ENCODE peak calls at places on chromosome 11, in five cellular contexts. Y, M, U, Q and P are unnamed samples. For H3K4me1, the result is how much of the 10 kb centered on the place peaks cover.

GRCh38 chr11:69967484-69967883 is 110.6 kb upstream of the ANO1 start:
- DNase-seq in Y (no peak), M (no peak), U (no peak), Q (no peak), P (no peak)

GRCh38 chr11:36594316-36594989 is at the start of gene IFTAP:
- DNase-seq in Y (peak), M (peak), U (peak), Q (peak), P (no peak)

GRCh38 chr11:7584910-7585309 is 71.1 kb downstream of the PPFIBP2 start:
- DNase-seq in Y (no peak), M (no peak), U (no peak), Q (no peak), P (no peak)

GRCh38 chr11:46382644-46383403 is 1.4 kb downstream of the MDK start:
- DNase-seq in Y (peak), M (no peak), U (peak), Q (no peak), P (no peak)

GRCh38 chr11:104870910-104871309 is 27.4 kb downstream of the CASP12 start:
- DNase-seq in Y (no peak), M (no peak), U (peak), Q (no peak), P (no peak)

GRCh38 chr11:31640611-31641010 is 131.0 kb downstream of the ELP4 start:
- DNase-seq in Y (no peak), M (no peak), U (no peak), Q (no peak), P (no peak)

GRCh38 chr11:77198440-77198849 is 70.4 kb downstream of the MYO7A start:
- DNase-seq in Y (peak), M (no peak), U (peak), Q (no peak), P (no peak)

GRCh38 chr11:130449246-130449990 is 973 bp downstream of the ADAMTS15 start:
- DNase-seq in Y (no peak), M (no peak), U (no peak), Q (no peak), P (no peak)

GRCh38 chr11:85423331-85423730 is 203.8 kb downstream of the DLG2 start:
- DNase-seq in Y (peak), M (no peak), U (no peak), Q (no peak), P (no peak)

GRCh38 chr11:77173494-77173893 is 45.4 kb downstream of the MYO7A start:
- DNase-seq in Y (no peak), M (no peak), U (no peak), Q (no peak), P (no peak)

GRCh38 chr11:130499828-130500227 is 51.4 kb downstream of the ADAMTS15 start:
- DNase-seq in Y (no peak), M (no peak), U (peak), Q (no peak), P (no peak)

DNA sequence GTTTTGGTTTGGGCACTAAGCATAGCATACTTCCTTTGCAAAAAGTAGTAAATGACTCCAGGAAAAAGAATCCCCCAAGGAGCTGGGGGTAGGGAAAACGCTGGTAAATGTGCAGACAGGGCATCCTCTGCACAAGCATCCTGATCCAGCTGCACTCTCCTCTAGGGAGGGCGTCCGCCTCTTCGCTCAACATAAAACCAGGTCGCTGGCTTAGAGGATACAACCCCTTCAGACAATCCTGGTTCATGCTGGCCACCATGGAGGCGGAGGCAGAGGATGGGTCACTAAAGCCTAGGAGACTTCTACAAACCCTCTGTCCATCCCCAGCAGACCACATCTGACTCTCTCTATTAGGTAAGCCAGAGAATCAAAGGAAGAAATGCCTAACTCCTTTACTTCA is 14.2 kb downstream of the PCSK7 start:
- DNase-seq in Y (no peak), M (no peak), U (no peak), Q (no peak), P (peak)
- H3K4me1 ChIP-seq in Y (half or more), M (under half), U (under half), Q (under half), P (under half)

DNA sequence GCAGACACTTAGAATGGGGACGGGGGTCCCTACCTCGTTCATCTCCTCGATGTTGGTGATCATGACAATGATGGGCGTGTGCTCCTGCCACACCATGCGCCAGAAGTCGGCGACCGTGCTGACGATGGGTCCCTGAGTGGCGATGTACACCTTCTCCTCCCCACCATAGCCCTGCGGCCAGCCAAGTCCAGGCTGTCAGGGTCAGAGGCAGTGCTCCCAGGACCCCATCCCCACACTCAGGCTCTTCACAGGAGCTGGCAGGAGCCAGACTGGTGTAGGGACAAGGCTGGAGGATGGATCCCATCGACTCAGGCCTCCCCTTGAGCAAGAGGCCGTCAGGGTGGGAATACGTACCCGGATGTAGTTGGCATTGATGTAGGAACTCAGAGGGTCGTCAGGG is 7.2 kb upstream of the IGSF22 start:
- DNase-seq in Y (no peak), M (no peak), U (no peak), Q (no peak), P (no peak)
- TF ChIP-seq POLR2A in Y (no peak), M (no peak), U (no peak), Q (no peak), P (no peak)

GRCh38 chr11:1570001-1570453 is 2.0 kb downstream of the DUSP8 start:
- DNase-seq in Y (peak), M (no peak), U (no peak), Q (no peak), P (no peak)

GRCh38 chr11:1570896-1571759 is 943 bp downstream of the DUSP8 start:
- DNase-seq in Y (peak), M (no peak), U (no peak), Q (no peak), P (no peak)

GRCh38 chr11:1569251-1569780 is 2.8 kb downstream of the DUSP8 start:
- DNase-seq in Y (peak), M (no peak), U (no peak), Q (peak), P (no peak)

GRCh38 chr11:1571760-1572199 is 291 bp downstream of the DUSP8 start:
- DNase-seq in Y (peak), M (no peak), U (no peak), Q (no peak), P (no peak)

DNA sequence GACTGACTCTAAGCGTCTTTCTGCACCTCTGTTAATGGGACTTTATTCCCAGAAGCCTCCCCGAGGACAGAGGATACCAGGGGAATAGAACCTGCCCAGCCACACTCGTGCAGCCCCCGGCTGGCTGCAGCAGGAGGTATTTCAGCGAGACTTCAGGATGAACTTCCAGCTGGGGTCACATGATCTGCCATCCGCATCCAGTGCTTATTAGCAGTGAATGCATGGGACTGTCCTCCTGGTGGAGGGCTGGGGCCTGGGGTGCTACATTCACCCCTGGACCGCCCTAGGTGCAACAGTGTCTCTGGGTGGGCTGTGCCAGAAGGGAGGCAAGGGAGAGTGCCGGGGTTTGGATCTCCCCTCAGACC is 1.6 kb downstream of the DUSP8 start:
- DNase-seq in Y (no peak), M (no peak), U (no peak), Q (no peak), P (no peak)
- H3K27ac ChIP-seq in Y (no peak), M (peak), U (no peak), Q (no peak), P (peak)

GRCh38 chr11:134229131-134229790 is 4.8 kb downstream of the VPS26B start:
- DNase-seq in Y (no peak), M (no peak), U (no peak), Q (no peak), P (no peak)
- H3K4me1 ChIP-seq in Y (half or more), M (under half), U (under half), Q (under half), P (under half)